ENCODE peak calls at places on chromosome 3, in five cellular contexts. N is smooth muscle cell of the brain vasculature, Y is GM12865, V is SJSA1, R is sciatic nerve. E is an unnamed sample.

GRCh38 chr3:14791343-14791945 is 27.3 kb upstream of the FGD5 start:
- DNase-seq in N (no peak), Y (peak; percentile 67), V (no peak), R (peak; percentile 83), E (peak; percentile 15)

GRCh38 chr3:146033950-146034349 is 127.0 kb downstream of the PLOD2 start:
- DNase-seq in N (no peak), Y (no peak), V (no peak), R (no peak), E (no peak)

GRCh38 chr3:155423526-155423925 is 130.0 kb upstream of the STRIT1 start:
- DNase-seq in N (no peak), Y (no peak), V (no peak), R (no peak), E (no peak)

GRCh38 chr3:152470095-152470494 is 201.4 kb downstream of the MBNL1 start:
- DNase-seq in N (no peak), Y (no peak), V (no peak), R (no peak), E (no peak)

GRCh38 chr3:53079791-53080555 is 34.1 kb upstream of the SFMBT1 start:
- DNase-seq in N (no peak), Y (no peak), V (no peak), R (peak; percentile 43), E (no peak)

GRCh38 chr3:187798531-187799520 is 53.6 kb upstream of the BCL6 start:
- DNase-seq in N (no peak), Y (no peak), V (no peak), R (no peak), E (no peak)

GRCh38 chr3:8464668-8465067 is 37.0 kb upstream of the LMCD1 start:
- DNase-seq in N (no peak), Y (no peak), V (no peak), R (no peak), E (no peak)

GRCh38 chr3:3699816-3700633 is 99.2 kb upstream of the LRRN1 start:
- DNase-seq in N (no peak), Y (no peak), V (no peak), R (no peak), E (no peak)

GRCh38 chr3:141065841-141066592 is 14.9 kb downstream of the SPSB4 start:
- DNase-seq in N (no peak), Y (no peak), V (no peak), R (no peak), E (no peak)

GRCh38 chr3:27354588-27355203 is 14.5 kb downstream of the NEK10 start:
- DNase-seq in N (no peak), Y (no peak), V (no peak), R (no peak), E (no peak)

GRCh38 chr3:66490984-66491383 is 9.8 kb downstream of the LRIG1 start:
- DNase-seq in N (no peak), Y (no peak), V (no peak), R (no peak), E (no peak)

GRCh38 chr3:184177331-184177731 is 2.7 kb downstream of the AP2M1 start:
- DNase-seq in N (no peak), Y (no peak), V (no peak), R (no peak), E (no peak)